ENCODE peak calls at places on chromosome 9, in ten cellular contexts. N is tibial artery; X is heart right ventricle; C is PC-3; Q is OCI-LY7; B is GM23338; M is Peyer's patch; E is CD8-positive, alpha-beta T cell; L is left ventricle myocardium inferior; F is MM.1S. W is an unnamed sample. For H3K4me1, the result is how much of the 10 kb centered on the place peaks cover.

GRCh38 chr9:78881295-78881694 is 584.4 kb downstream of the PSAT1 start:
- DNase-seq in C (no peak), B (no peak), X (no peak), F (no peak), E (no peak), N (no peak), L (no peak), Q (no peak), M (no peak), W (no peak)

GRCh38 chr9:104386425-104387069 is 117.5 kb upstream of the OR13F1 start:
- DNase-seq in C (peak), E (no peak), B (peak), M (no peak), L (no peak), X (no peak), N (no peak), F (peak), Q (peak), W (no peak)

GRCh38 chr9:127862075-127863011 is 7.9 kb upstream of the ENG start:
- DNase-seq in B (no peak), N (peak), L (peak), X (peak), M (peak), C (no peak), F (no peak), Q (peak), E (peak), W (no peak)

GRCh38 chr9:13750639-13751038 is 471.1 kb upstream of the MPDZ start:
- DNase-seq in Q (no peak), M (no peak), N (no peak), X (no peak), L (no peak), B (peak), C (no peak), F (no peak), E (no peak), W (no peak)

GRCh38 chr9:120383999-120384924 is 195.7 kb downstream of the CDK5RAP2 start:
- DNase-seq in X (no peak), E (no peak), M (no peak), F (no peak), C (no peak), Q (no peak), L (no peak), B (peak), N (peak), W (no peak)

GRCh38 chr9:93792358-93792757 is 162.8 kb downstream of the BARX1 start:
- DNase-seq in C (no peak), E (no peak), Q (no peak), X (no peak), B (no peak), F (no peak), M (no peak), L (no peak), N (no peak), W (no peak)

GRCh38 chr9:36268007-36268427 is 9.8 kb upstream of the GNE start:
- DNase-seq in N (no peak), F (no peak), E (no peak), X (no peak), C (peak), Q (no peak), M (no peak), L (no peak), B (no peak), W (peak)

GRCh38 chr9:81669011-81669739 is 20.2 kb downstream of the TLE1 start:
- DNase-seq in B (no peak), C (no peak), X (no peak), Q (no peak), N (no peak), F (no peak), E (no peak), L (no peak), M (no peak), W (no peak)

GRCh38 chr9:87551692-87552303 is 54.1 kb downstream of the DAPK1 start:
- DNase-seq in B (peak), E (no peak), L (no peak), Q (no peak), F (no peak), C (no peak), X (no peak), M (no peak), N (no peak), W (no peak)

GRCh38 chr9:6441269-6441668 is 28.3 kb downstream of the UHRF2 start:
- DNase-seq in C (no peak), B (no peak), E (no peak), Q (no peak), M (no peak), X (no peak), F (no peak), N (no peak), L (no peak), W (no peak)

GRCh38 chr9:122912964-122913673 is at the start of gene ZBTB6:
- DNase-seq in X (peak), B (peak), M (peak), F (peak), L (peak), Q (peak), E (peak), C (peak), N (peak), W (peak)

GRCh38 chr9:79638806-79639205 is 67.0 kb downstream of the TLE4 start:
- DNase-seq in B (no peak), F (no peak), M (no peak), E (no peak), Q (no peak), C (no peak), X (no peak), N (no peak), L (no peak), W (no peak)

GRCh38 chr9:79796411-79796810 is 224.6 kb downstream of the TLE4 start:
- DNase-seq in B (no peak), Q (no peak), M (no peak), N (no peak), E (no peak), C (no peak), L (no peak), F (no peak), X (no peak), W (no peak)

GRCh38 chr9:80407220-80407619 is 835.5 kb downstream of the TLE4 start:
- DNase-seq in F (no peak), L (no peak), Q (no peak), E (no peak), X (no peak), C (no peak), B (peak), N (no peak), M (no peak), W (no peak)

GRCh38 chr9:91495450-91495849 is 71.8 kb upstream of the NFIL3 start:
- DNase-seq in B (no peak), E (no peak), Q (no peak), M (no peak), X (no peak), C (peak), N (no peak), F (no peak), L (no peak), W (peak)

GRCh38 chr9:99030082-99030481 is 74.8 kb upstream of the TGFBR1 start:
- DNase-seq in L (no peak), Q (no peak), B (no peak), X (no peak), N (no peak), C (no peak), M (no peak), E (no peak), F (no peak), W (no peak)

GRCh38 chr9:97310023-97310422 is 2.6 kb downstream of the CCDC180 start:
- DNase-seq in Q (no peak), C (no peak), X (no peak), N (no peak), M (no peak), E (no peak), B (no peak), L (no peak), F (no peak), W (no peak)

GRCh38 chr9:70409800-70410199 is 4.7 kb downstream of the KLF9 start:
- DNase-seq in Q (no peak), C (no peak), E (no peak), F (no peak), M (no peak), N (no peak), X (no peak), L (no peak), B (no peak), W (no peak)

GRCh38 chr9:70409280-70409679 is 5.2 kb downstream of the KLF9 start:
- DNase-seq in X (no peak), Q (no peak), L (no peak), N (no peak), B (no peak), F (no peak), E (no peak), M (no peak), C (no peak), W (no peak)

GRCh38 chr9:70407081-70407503 is 7.4 kb downstream of the KLF9 start:
- DNase-seq in M (no peak), L (no peak), E (no peak), Q (no peak), F (no peak), B (peak), C (no peak), X (no peak), N (no peak), W (peak)

GRCh38 chr9:70410368-70410767 is 4.1 kb downstream of the KLF9 start:
- DNase-seq in L (no peak), N (peak), M (no peak), F (no peak), Q (no peak), C (no peak), B (no peak), X (no peak), E (no peak), W (peak)

GRCh38 chr9:70408393-70409040 is 5.9 kb downstream of the KLF9 start:
- DNase-seq in Q (no peak), B (peak), C (no peak), L (no peak), N (no peak), F (no peak), M (no peak), E (no peak), X (no peak), W (no peak)
- H3K27ac ChIP-seq in Q (no peak), B (no peak), C (no peak), L (peak), N (peak), F (no peak), M (no peak), E (no peak), X (peak), W (peak)

DNA sequence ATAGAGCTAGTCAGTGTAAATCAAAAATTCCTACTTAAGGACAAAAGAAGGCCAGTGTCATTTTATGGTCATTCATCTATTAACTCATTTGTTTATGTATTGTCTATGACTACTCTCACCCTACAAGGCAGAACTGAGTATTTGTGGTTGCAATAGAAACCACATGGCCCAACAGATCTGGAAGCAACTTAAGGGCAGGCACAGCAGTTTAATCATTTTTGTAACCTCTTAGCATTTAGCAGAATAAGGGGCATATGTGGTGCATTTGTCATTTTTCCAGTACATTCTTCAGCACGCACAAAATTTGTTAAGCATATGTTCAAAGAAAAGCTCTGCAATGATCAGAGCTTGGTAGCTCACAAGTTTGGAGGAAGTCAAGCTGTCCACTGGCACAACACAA is 1.1 kb downstream of the FKBP15 start:
- DNase-seq in X (no peak), Q (peak), B (no peak), L (no peak), F (peak), N (no peak), C (no peak), E (no peak), M (no peak), W (peak)
- H3K4me1 ChIP-seq in X (half or more), Q (under half), B (under half), L (half or more), F (under half), N (under half), C (under half), E (under half), M (under half), W (under half)

DNA sequence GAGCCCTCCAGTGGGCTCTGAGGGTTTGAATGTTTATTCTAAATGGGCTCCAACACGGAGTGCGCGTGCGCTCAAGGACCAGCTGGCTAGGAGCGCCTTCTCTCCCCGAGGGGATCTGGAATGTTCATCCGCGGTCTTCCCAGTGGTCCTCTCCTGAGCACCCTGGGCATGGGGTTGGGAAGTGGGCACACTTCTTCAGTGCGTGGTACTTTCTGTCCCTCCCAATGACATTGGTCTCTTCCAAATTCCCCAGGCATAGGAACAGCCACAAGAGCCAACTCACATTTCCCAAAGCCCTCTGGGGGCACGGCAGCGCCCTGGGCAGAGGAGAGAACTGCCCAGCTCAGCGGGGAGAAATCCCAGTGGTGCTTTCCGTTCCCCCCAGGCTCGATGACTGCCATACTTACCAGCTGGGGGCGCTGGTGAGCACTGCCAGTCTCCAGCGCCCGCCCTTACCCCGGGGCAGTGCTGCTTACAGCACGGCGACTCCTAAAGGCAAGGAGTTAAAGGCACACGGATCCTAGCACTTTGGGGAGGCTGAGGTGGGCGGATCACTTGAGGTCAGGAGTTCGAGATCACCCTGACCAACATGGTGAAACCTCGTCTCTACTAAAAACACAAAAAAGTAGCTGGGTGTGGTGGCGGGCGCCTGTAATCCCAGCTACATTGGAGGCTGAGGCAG is 29.9 kb upstream of the OBP2B start:
- DNase-seq in E (peak), N (no peak), L (peak), B (peak), C (peak), X (peak), F (no peak), M (peak), Q (peak), W (peak)
- H3K4me3 ChIP-seq in E (peak), N (no peak), L (peak), B (peak), C (no peak), X (peak), F (no peak), M (peak), Q (no peak), W (no peak)

GRCh38 chr9:112552229-112553050 is 65.8 kb downstream of the KIAA1958 start:
- DNase-seq in F (no peak), N (no peak), M (no peak), C (no peak), E (no peak), L (no peak), X (no peak), B (no peak), Q (no peak), W (no peak)
- H3K27ac ChIP-seq in F (no peak), N (no peak), M (no peak), C (no peak), E (no peak), L (peak), X (no peak), B (peak), Q (no peak), W (no peak)

GRCh38 chr9:110133059-110133458 is 74.9 kb downstream of the C9orf152 start:
- DNase-seq in M (no peak), C (peak), N (no peak), L (no peak), Q (no peak), X (no peak), E (no peak), F (no peak), B (no peak), W (no peak)
- H3K4me1 ChIP-seq in M (under half), C (under half), N (under half), L (half or more), Q (half or more), X (half or more), E (under half), F (under half), B (under half), W (half or more)

DNA sequence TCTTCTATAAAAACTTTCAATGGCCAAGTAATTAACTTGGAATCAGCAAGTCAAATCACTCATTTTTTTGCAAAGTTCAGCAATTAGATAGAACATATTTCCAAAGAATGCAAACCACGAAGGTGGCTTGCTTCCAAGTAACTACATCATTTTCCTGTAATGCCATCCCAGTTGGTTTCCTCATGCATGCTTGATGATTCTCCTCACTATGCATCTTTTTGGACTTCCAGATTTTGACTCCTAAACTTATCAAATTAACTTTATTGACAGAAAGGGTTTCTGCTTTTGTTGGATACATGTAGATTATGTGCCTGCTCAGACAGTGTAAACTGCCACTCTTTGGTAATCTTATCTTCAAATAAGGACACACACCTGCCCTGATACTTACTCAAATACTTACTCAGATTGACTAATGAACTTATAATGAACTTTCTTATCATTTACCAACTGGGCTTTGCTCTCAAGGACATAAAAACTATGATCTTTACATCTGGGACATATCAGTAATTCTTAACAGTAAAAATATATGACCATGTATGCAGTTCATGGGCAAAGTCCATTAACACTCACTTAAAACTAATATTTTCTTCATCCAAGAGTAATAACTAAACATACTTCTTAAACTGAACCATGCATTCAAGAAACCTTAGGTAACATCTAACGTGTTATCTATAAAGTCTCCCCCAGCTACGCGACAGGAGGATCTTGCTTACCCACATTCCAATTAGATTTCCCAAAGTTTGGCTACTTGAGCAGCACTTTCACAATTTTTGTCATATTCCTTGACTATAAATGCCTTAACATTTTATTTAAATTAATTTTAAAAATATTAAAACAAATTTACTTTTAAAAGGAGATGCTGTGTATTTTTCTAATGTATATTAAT is 25.0 kb upstream of the IFNE start:
- DNase-seq in F (no peak), E (no peak), L (no peak), N (no peak), C (peak), M (no peak), X (no peak), B (no peak), Q (no peak), W (peak)
- H3K4me3 ChIP-seq in F (no peak), E (no peak), L (no peak), N (no peak), C (no peak), M (no peak), X (no peak), B (no peak), Q (no peak), W (no peak)

GRCh38 chr9:805151-805550 is 36.3 kb upstream of the DMRT1 start:
- DNase-seq in X (no peak), F (no peak), B (no peak), N (no peak), E (no peak), C (no peak), L (no peak), M (no peak), Q (no peak), W (no peak)

GRCh38 chr9:806285-807156 is 35.0 kb upstream of the DMRT1 start:
- DNase-seq in Q (peak), F (peak), N (no peak), E (no peak), L (no peak), M (no peak), X (no peak), C (peak), B (peak), W (no peak)

GRCh38 chr9:811101-811531 is 30.4 kb upstream of the DMRT1 start:
- DNase-seq in L (peak), X (peak), C (peak), B (no peak), F (no peak), E (no peak), Q (no peak), N (no peak), M (no peak), W (no peak)
- H3K27ac ChIP-seq in L (no peak), X (no peak), C (peak), B (no peak), F (no peak), E (no peak), Q (no peak), N (no peak), M (no peak), W (no peak)

GRCh38 chr9:89311346-89312153 is 555 bp downstream of the CKS2 start:
- DNase-seq in N (no peak), Q (peak), M (peak), C (no peak), B (no peak), E (no peak), L (peak), X (peak), F (no peak), W (no peak)
- H3K4me1 ChIP-seq in N (under half), Q (under half), M (under half), C (under half), B (under half), E (under half), L (under half), X (under half), F (under half), W (under half)

DNA sequence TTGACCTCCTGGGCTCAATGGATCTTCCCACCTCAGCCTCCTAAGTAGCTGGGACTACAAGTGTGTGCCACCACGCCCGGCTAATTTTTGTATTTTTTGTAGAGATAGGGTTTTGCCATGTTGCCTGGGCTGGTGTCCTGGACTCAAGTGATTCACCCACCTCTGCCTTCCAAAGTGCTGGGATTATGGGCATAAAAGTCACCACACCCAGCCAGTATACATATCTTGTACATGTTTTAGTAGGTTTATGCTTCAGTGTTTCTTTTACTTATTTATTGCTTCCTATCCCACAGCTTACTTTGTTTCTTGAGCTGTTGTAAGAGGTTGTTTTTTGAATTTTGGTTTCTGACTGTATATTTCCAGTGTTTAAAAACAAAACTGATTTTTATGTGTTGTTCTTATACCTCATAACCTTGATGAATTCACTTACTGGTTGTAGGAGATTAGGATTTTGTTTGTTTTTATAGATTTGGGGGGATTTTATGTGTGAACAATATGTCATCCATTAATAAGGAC is 12.9 kb downstream of the FBXW5 start:
- DNase-seq in M (no peak), F (no peak), E (no peak), L (no peak), Q (no peak), X (no peak), C (no peak), B (no peak), N (no peak), W (no peak)
- H3K4me3 ChIP-seq in M (no peak), F (no peak), E (no peak), L (no peak), Q (no peak), X (no peak), C (no peak), B (no peak), N (no peak), W (no peak)

GRCh38 chr9:114719290-114719689 is 37.3 kb upstream of the TEX48 start:
- DNase-seq in M (no peak), Q (no peak), E (no peak), N (no peak), B (no peak), L (no peak), C (peak), F (no peak), X (no peak), W (no peak)
- H3K27ac ChIP-seq in M (no peak), Q (no peak), E (no peak), N (no peak), B (no peak), L (no peak), C (peak), F (no peak), X (no peak), W (no peak)